ENCODE peak calls at places on chromosomes 7 and 10, in five cellular contexts. A is MM.1S; J is psoas muscle; K is IMR-90; T is CD8-positive, alpha-beta T cell. I is an unnamed sample.
A peak's percentile ranks its signal among the peaks of the same experiment; 100 is the strongest.

GRCh38 chr10:17023386-17024298 is 106.0 kb downstream of the CUBN start:
- DNase-seq in K (peak; percentile 99), T (peak; percentile 88), A (peak; percentile 93), J (no peak), I (peak; percentile 57)

GRCh38 chr10:963613-964012 is 24.6 kb upstream of the GTPBP4 start:
- DNase-seq in K (no peak), T (no peak), J (no peak), A (no peak), I (no peak)

GRCh38 chr7:81273601-81274397 is 354.9 kb upstream of the SEMA3C start:
- DNase-seq in K (no peak), T (no peak), J (no peak), A (peak; percentile 13), I (no peak)

GRCh38 chr7:122682805-122683204 is 16.1 kb downstream of the RNF133 start:
- DNase-seq in J (no peak), K (no peak), T (no peak), A (no peak), I (peak; percentile 61)

GRCh38 chr10:121268363-121268762 is 329.9 kb downstream of the FGFR2 start:
- DNase-seq in T (no peak), A (no peak), J (no peak), K (no peak), I (no peak)

GRCh38 chr7:141752634-141753033 is 11.3 kb upstream of the TAS2R3 start:
- DNase-seq in K (no peak), T (no peak), A (peak; percentile 20), J (no peak), I (no peak)

GRCh38 chr7:34041716-34042115 is 136.4 kb downstream of the BMPER start:
- DNase-seq in K (peak; percentile 47), A (no peak), J (no peak), T (no peak), I (no peak)

GRCh38 chr10:5292196-5292735 is 72.5 kb upstream of the UCN3 start:
- DNase-seq in J (no peak), T (peak; percentile 29), K (no peak), A (no peak), I (no peak)

GRCh38 chr10:92993671-92994304 is 66.8 kb upstream of the CYP26C1 start:
- DNase-seq in J (no peak), T (no peak), K (no peak), A (no peak), I (no peak)

GRCh38 chr10:31051703-31052102 is 20.0 kb upstream of the ZNF438 start:
- DNase-seq in T (no peak), K (peak; percentile 15), J (no peak), A (no peak), I (no peak)

GRCh38 chr10:42640610-42641229 is 2.4 kb upstream of the ZNF33B start:
- DNase-seq in J (no peak), A (no peak), K (no peak), T (no peak), I (no peak)

GRCh38 chr10:68955414-68955785 is 570 bp upstream of the DDX21 start:
- DNase-seq in T (peak; percentile 29), A (no peak), K (no peak), J (no peak), I (no peak)

GRCh38 chr7:105594034-105594433 is 12.7 kb upstream of the EFCAB10 start:
- DNase-seq in J (no peak), K (no peak), A (peak; percentile 50), T (no peak), I (no peak)

GRCh38 chr7:77455334-77455733 is 39.2 kb upstream of the GSAP start:
- DNase-seq in A (no peak), K (peak; percentile 97), J (peak; percentile 88), T (no peak), I (no peak)

GRCh38 chr10:68315582-68315981 is 16.3 kb upstream of the HNRNPH3 start:
- DNase-seq in J (no peak), K (no peak), A (no peak), T (no peak), I (no peak)

GRCh38 chr7:30278849-30279505 is 5.4 kb upstream of the ZNRF2 start:
- DNase-seq in J (no peak), T (no peak), K (no peak), A (no peak), I (no peak)

GRCh38 chr7:1709900-1710299 is 39.8 kb downstream of the ELFN1 start:
- DNase-seq in J (no peak), A (no peak), T (no peak), K (no peak), I (no peak)

GRCh38 chr7:69663911-69664310 is 65.6 kb downstream of the AUTS2 start:
- DNase-seq in T (no peak), K (no peak), J (no peak), A (no peak), I (no peak)

GRCh38 chr7:47083476-47084250 is 498.2 kb downstream of the TNS3 start:
- DNase-seq in J (no peak), A (no peak), T (no peak), K (no peak), I (peak; percentile 51)

DNA sequence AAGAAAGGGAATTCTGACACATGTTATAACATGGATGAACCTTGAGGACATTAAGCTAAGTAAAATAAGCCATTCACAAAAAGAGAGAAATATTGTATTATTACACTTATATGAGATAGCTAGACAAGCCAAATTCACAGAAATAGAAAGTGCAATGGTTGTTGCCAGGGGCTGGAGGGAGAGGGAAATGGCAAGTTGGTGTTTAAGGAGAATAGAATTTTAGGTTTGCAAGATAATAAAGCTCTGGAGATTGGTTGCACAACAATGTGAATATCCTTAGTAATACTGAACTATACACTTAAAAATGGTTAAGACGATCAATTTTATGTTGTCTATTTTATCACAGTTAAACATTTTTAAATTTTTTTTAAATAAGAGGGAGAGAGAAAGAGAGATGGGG is 25.0 kb upstream of the ADD3 start:
- DNase-seq in A (no peak), J (no peak), K (no peak), T (no peak), I (no peak)
- H3K4me3 ChIP-seq in A (no peak overlapping the region), J (no peak overlapping the region), K (no peak overlapping the region), T (no peak overlapping the region), I (no peak overlapping the region)

GRCh38 chr7:18497082-18497481 is 1.5 kb downstream of the HDAC9 start:
- DNase-seq in A (no peak), J (no peak), K (no peak), T (no peak), I (no peak)

GRCh38 chr7:18499407-18500197 is 4.1 kb downstream of the HDAC9 start:
- DNase-seq in J (peak; percentile 58), T (no peak), K (no peak), A (no peak), I (no peak)

GRCh38 chr7:18498327-18498726 is 2.8 kb downstream of the HDAC9 start:
- DNase-seq in J (no peak), K (no peak), A (no peak), T (no peak), I (no peak)

GRCh38 chr7:18496336-18496700 is 769 bp downstream of the HDAC9 start:
- DNase-seq in T (no peak), J (no peak), A (no peak), K (no peak), I (no peak)

DNA sequence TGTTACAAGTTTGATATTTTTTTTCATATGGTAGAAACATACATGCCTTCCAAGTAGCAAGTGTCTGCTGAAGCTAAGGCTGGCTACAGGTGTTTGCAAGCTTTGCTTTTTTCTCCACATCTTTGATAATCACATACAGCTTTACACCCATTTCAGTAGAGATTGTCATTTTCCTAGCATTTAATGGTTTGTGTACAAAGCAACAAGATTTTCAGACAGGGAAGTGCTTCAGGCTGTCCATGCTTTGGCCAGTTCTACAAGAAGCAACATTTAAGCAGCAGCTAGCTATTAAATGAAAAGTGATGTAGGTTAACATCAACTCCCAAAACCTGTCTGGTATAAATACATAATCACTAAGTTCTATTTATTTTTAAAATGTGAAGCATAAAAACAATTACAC is 2.3 kb downstream of the HDAC9 start:
- DNase-seq in K (no peak), A (no peak), J (no peak), T (no peak), I (no peak)
- H3K4me1 ChIP-seq in K (no peaks in the 10 kb centered on the region), A (peaks cover 30% of the 10 kb centered on the region), J (peaks cover 46% of the 10 kb centered on the region), T (no peaks in the 10 kb centered on the region), I (peaks cover 3% of the 10 kb centered on the region)

DNA sequence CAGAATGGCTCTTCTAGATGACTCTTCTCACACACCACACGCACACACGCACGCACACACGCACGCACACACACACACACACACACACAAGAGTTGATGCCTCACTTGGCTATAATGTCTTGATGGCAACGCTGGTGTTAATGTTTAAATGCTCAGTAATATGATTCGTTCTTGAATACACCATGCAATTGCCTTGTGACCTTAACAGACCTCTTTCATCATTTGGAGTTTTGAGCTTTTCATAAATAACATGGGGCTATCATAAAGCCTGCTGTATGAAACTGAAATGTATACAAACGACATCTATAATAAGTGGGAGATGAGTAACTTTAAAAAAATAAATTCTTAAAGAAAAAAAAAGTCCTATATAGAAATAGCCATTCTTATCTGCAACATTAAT is 8.2 kb downstream of the JCAD start:
- DNase-seq in K (peak; percentile 78), T (no peak), A (no peak), J (no peak), I (no peak)
- H3K27ac ChIP-seq in K (peak overlapping the region; percentile 56), T (no peak overlapping the region), A (no peak overlapping the region), J (no peak overlapping the region), I (no peak overlapping the region)

GRCh38 chr7:23246540-23246939 is at the start of gene GPNMB:
- DNase-seq in A (no peak), T (no peak), K (peak; percentile 58), J (no peak), I (peak; percentile 35)

GRCh38 chr7:23247101-23247601 is 576 bp downstream of the GPNMB start:
- DNase-seq in T (no peak), K (no peak), A (no peak), J (no peak), I (no peak)

GRCh38 chr7:23242935-23243334 is 3.6 kb upstream of the GPNMB start:
- DNase-seq in A (no peak), T (no peak), K (no peak), J (no peak), I (no peak)

GRCh38 chr7:23242321-23242720 is 4.3 kb upstream of the GPNMB start:
- DNase-seq in A (peak; percentile 46), K (peak; percentile 11), J (no peak), T (no peak), I (no peak)

GRCh38 chr7:23244335-23244635 is 2.3 kb upstream of the GPNMB start:
- DNase-seq in A (no peak), J (no peak), K (no peak), T (no peak), I (no peak)
- H3K4me3 ChIP-seq in A (no peak overlapping the region), J (no peak overlapping the region), K (no peak overlapping the region), T (no peak overlapping the region), I (no peak overlapping the region)

GRCh38 chr7:129127154-129127553 is 17.4 kb upstream of the TSPAN33 start:
- DNase-seq in J (no peak), K (no peak), T (no peak), A (no peak), I (no peak)
- H3K4me1 ChIP-seq in J (no peaks in the 10 kb centered on the region), K (no peaks in the 10 kb centered on the region), T (no peaks in the 10 kb centered on the region), A (peaks cover 25% of the 10 kb centered on the region), I (no peaks in the 10 kb centered on the region)

GRCh38 chr10:86953747-86954680 is 3.4 kb downstream of the MMRN2 start:
- DNase-seq in T (no peak), J (peak; percentile 73), A (no peak), K (peak; percentile 35), I (peak; percentile 89)
- H3K27ac ChIP-seq in T (no peak overlapping the region), J (peak overlapping the region; percentile 65), A (no peak overlapping the region), K (no peak overlapping the region), I (peak overlapping the region; percentile 81)